ENCODE peak calls at places on chromosomes 3 and 15, in six cellular contexts. One of them, this sample, is unnamed.

GRCh38 chr3:27568393-27568792 is 84.2 kb upstream of the SLC4A7 start:
- DNase-seq in breast epithelium: peak
- DNase-seq in OCI-LY7: no peak
- DNase-seq in CD8-positive, alpha-beta T cell: no peak
- DNase-seq in LNCaP clone FGC: peak
- DNase-seq in astrocyte of the cerebellum: no peak
- DNase-seq in this sample: peak

GRCh38 chr15:89070197-89071124 is 17.8 kb upstream of the ABHD2 start:
- DNase-seq in breast epithelium: no peak
- DNase-seq in OCI-LY7: no peak
- DNase-seq in CD8-positive, alpha-beta T cell: no peak
- DNase-seq in LNCaP clone FGC: no peak
- DNase-seq in astrocyte of the cerebellum: no peak
- DNase-seq in this sample: no peak

GRCh38 chr15:40796041-40796440 is 10.8 kb upstream of the ZFYVE19 start:
- DNase-seq in breast epithelium: no peak
- DNase-seq in OCI-LY7: no peak
- DNase-seq in CD8-positive, alpha-beta T cell: no peak
- DNase-seq in LNCaP clone FGC: peak
- DNase-seq in astrocyte of the cerebellum: no peak
- DNase-seq in this sample: no peak

GRCh38 chr3:109316162-109316730 is at the start of gene DPPA2:
- DNase-seq in breast epithelium: no peak
- DNase-seq in OCI-LY7: no peak
- DNase-seq in CD8-positive, alpha-beta T cell: no peak
- DNase-seq in LNCaP clone FGC: no peak
- DNase-seq in astrocyte of the cerebellum: no peak
- DNase-seq in this sample: no peak

GRCh38 chr3:30193625-30194044 is 412.8 kb upstream of the TGFBR2 start:
- DNase-seq in breast epithelium: no peak
- DNase-seq in OCI-LY7: no peak
- DNase-seq in CD8-positive, alpha-beta T cell: no peak
- DNase-seq in LNCaP clone FGC: no peak
- DNase-seq in astrocyte of the cerebellum: no peak
- DNase-seq in this sample: no peak

GRCh38 chr3:49756036-49756435 is 30.3 kb downstream of the IP6K1 start:
- DNase-seq in breast epithelium: no peak
- DNase-seq in OCI-LY7: no peak
- DNase-seq in CD8-positive, alpha-beta T cell: no peak
- DNase-seq in LNCaP clone FGC: no peak
- DNase-seq in astrocyte of the cerebellum: no peak
- DNase-seq in this sample: no peak

GRCh38 chr3:81864273-81864672 is 102.8 kb upstream of the GBE1 start:
- DNase-seq in breast epithelium: no peak
- DNase-seq in OCI-LY7: no peak
- DNase-seq in CD8-positive, alpha-beta T cell: no peak
- DNase-seq in LNCaP clone FGC: no peak
- DNase-seq in astrocyte of the cerebellum: no peak
- DNase-seq in this sample: no peak

GRCh38 chr3:55370272-55370671 is 116.8 kb downstream of the WNT5A start:
- DNase-seq in breast epithelium: no peak
- DNase-seq in OCI-LY7: no peak
- DNase-seq in CD8-positive, alpha-beta T cell: no peak
- DNase-seq in LNCaP clone FGC: no peak
- DNase-seq in astrocyte of the cerebellum: no peak
- DNase-seq in this sample: no peak

GRCh38 chr15:99158626-99159412 is 53.9 kb downstream of the SYNM start:
- DNase-seq in breast epithelium: no peak
- DNase-seq in OCI-LY7: no peak
- DNase-seq in CD8-positive, alpha-beta T cell: no peak
- DNase-seq in LNCaP clone FGC: no peak
- DNase-seq in astrocyte of the cerebellum: no peak
- DNase-seq in this sample: peak

GRCh38 chr3:182793663-182794454 is 555 bp downstream of the ATP11B start:
- DNase-seq in breast epithelium: no peak
- DNase-seq in OCI-LY7: peak
- DNase-seq in CD8-positive, alpha-beta T cell: peak
- DNase-seq in LNCaP clone FGC: no peak
- DNase-seq in astrocyte of the cerebellum: no peak
- DNase-seq in this sample: peak

GRCh38 chr3:24495334-24495994 is 814 bp upstream of the THRB start:
- DNase-seq in breast epithelium: peak
- DNase-seq in OCI-LY7: no peak
- DNase-seq in CD8-positive, alpha-beta T cell: no peak
- DNase-seq in LNCaP clone FGC: no peak
- DNase-seq in astrocyte of the cerebellum: no peak
- DNase-seq in this sample: no peak

GRCh38 chr3:24493951-24494615 is 567 bp downstream of the THRB start:
- DNase-seq in breast epithelium: peak
- DNase-seq in OCI-LY7: no peak
- DNase-seq in CD8-positive, alpha-beta T cell: no peak
- DNase-seq in LNCaP clone FGC: peak
- DNase-seq in astrocyte of the cerebellum: no peak
- DNase-seq in this sample: peak

GRCh38 chr3:24496529-24497482 is 2.2 kb upstream of the THRB start:
- DNase-seq in breast epithelium: no peak
- DNase-seq in OCI-LY7: no peak
- DNase-seq in CD8-positive, alpha-beta T cell: no peak
- DNase-seq in LNCaP clone FGC: no peak
- DNase-seq in astrocyte of the cerebellum: peak
- DNase-seq in this sample: peak

GRCh38 chr3:24492971-24493551 is 1.6 kb downstream of the THRB start:
- DNase-seq in breast epithelium: no peak
- DNase-seq in OCI-LY7: no peak
- DNase-seq in CD8-positive, alpha-beta T cell: no peak
- DNase-seq in LNCaP clone FGC: no peak
- DNase-seq in astrocyte of the cerebellum: no peak
- DNase-seq in this sample: no peak

GRCh38 chr3:24494616-24495333 is at the start of gene THRB:
- DNase-seq in breast epithelium: peak
- DNase-seq in OCI-LY7: no peak
- DNase-seq in CD8-positive, alpha-beta T cell: no peak
- DNase-seq in LNCaP clone FGC: no peak
- DNase-seq in astrocyte of the cerebellum: no peak
- DNase-seq in this sample: peak
- TF ChIP-seq CTCF in breast epithelium: no peak
- TF ChIP-seq CTCF in OCI-LY7: no peak
- TF ChIP-seq CTCF in CD8-positive, alpha-beta T cell: no peak
- TF ChIP-seq CTCF in LNCaP clone FGC: peak
- TF ChIP-seq CTCF in astrocyte of the cerebellum: peak
- TF ChIP-seq CTCF in this sample: peak

GRCh38 chr3:130392266-130392665 is 46.8 kb downstream of the COL6A5 start:
- DNase-seq in breast epithelium: no peak
- DNase-seq in OCI-LY7: no peak
- DNase-seq in CD8-positive, alpha-beta T cell: no peak
- DNase-seq in LNCaP clone FGC: no peak
- DNase-seq in astrocyte of the cerebellum: no peak
- DNase-seq in this sample: no peak
- H3K4me3 ChIP-seq in breast epithelium: no peak
- H3K4me3 ChIP-seq in OCI-LY7: no peak
- H3K4me3 ChIP-seq in CD8-positive, alpha-beta T cell: no peak
- H3K4me3 ChIP-seq in LNCaP clone FGC: no peak
- H3K4me3 ChIP-seq in astrocyte of the cerebellum: no peak
- H3K4me3 ChIP-seq in this sample: no peak

GRCh38 chr15:80087104-80087503 is 27.6 kb downstream of the ZFAND6 start:
- DNase-seq in breast epithelium: no peak
- DNase-seq in OCI-LY7: no peak
- DNase-seq in CD8-positive, alpha-beta T cell: no peak
- DNase-seq in LNCaP clone FGC: no peak
- DNase-seq in astrocyte of the cerebellum: no peak
- DNase-seq in this sample: no peak
- TF ChIP-seq CTCF in breast epithelium: no peak
- TF ChIP-seq CTCF in OCI-LY7: no peak
- TF ChIP-seq CTCF in CD8-positive, alpha-beta T cell: no peak
- TF ChIP-seq CTCF in LNCaP clone FGC: no peak
- TF ChIP-seq CTCF in astrocyte of the cerebellum: peak
- TF ChIP-seq CTCF in this sample: peak

GRCh38 chr15:65082303-65082958 is 5.9 kb downstream of the KBTBD13 start:
- DNase-seq in breast epithelium: no peak
- DNase-seq in OCI-LY7: no peak
- DNase-seq in CD8-positive, alpha-beta T cell: no peak
- DNase-seq in LNCaP clone FGC: no peak
- DNase-seq in astrocyte of the cerebellum: no peak
- DNase-seq in this sample: no peak
- H3K4me3 ChIP-seq in breast epithelium: no peak
- H3K4me3 ChIP-seq in OCI-LY7: no peak
- H3K4me3 ChIP-seq in CD8-positive, alpha-beta T cell: no peak
- H3K4me3 ChIP-seq in LNCaP clone FGC: no peak
- H3K4me3 ChIP-seq in astrocyte of the cerebellum: no peak
- H3K4me3 ChIP-seq in this sample: no peak

GRCh38 chr3:157700405-157700804 is 197.2 kb upstream of the VEPH1 start:
- DNase-seq in breast epithelium: no peak
- DNase-seq in OCI-LY7: no peak
- DNase-seq in CD8-positive, alpha-beta T cell: no peak
- DNase-seq in LNCaP clone FGC: no peak
- DNase-seq in astrocyte of the cerebellum: no peak
- DNase-seq in this sample: peak
- TF ChIP-seq CTCF in breast epithelium: no peak
- TF ChIP-seq CTCF in OCI-LY7: no peak
- TF ChIP-seq CTCF in CD8-positive, alpha-beta T cell: no peak
- TF ChIP-seq CTCF in LNCaP clone FGC: peak
- TF ChIP-seq CTCF in astrocyte of the cerebellum: no peak
- TF ChIP-seq CTCF in this sample: no peak

GRCh38 chr15:67782592-67782991 is 42.7 kb upstream of the SKOR1 start:
- DNase-seq in breast epithelium: no peak
- DNase-seq in OCI-LY7: peak
- DNase-seq in CD8-positive, alpha-beta T cell: no peak
- DNase-seq in LNCaP clone FGC: no peak
- DNase-seq in astrocyte of the cerebellum: no peak
- DNase-seq in this sample: no peak
- H3K4me3 ChIP-seq in breast epithelium: no peak
- H3K4me3 ChIP-seq in OCI-LY7: peak
- H3K4me3 ChIP-seq in CD8-positive, alpha-beta T cell: no peak
- H3K4me3 ChIP-seq in LNCaP clone FGC: no peak
- H3K4me3 ChIP-seq in astrocyte of the cerebellum: no peak
- H3K4me3 ChIP-seq in this sample: no peak

GRCh38 chr3:158782283-158782682 is 19.6 kb upstream of the MFSD1 start:
- DNase-seq in breast epithelium: no peak
- DNase-seq in OCI-LY7: no peak
- DNase-seq in CD8-positive, alpha-beta T cell: no peak
- DNase-seq in LNCaP clone FGC: no peak
- DNase-seq in astrocyte of the cerebellum: no peak
- DNase-seq in this sample: no peak

GRCh38 chr3:158783051-158783450 is 18.8 kb upstream of the MFSD1 start:
- DNase-seq in breast epithelium: no peak
- DNase-seq in OCI-LY7: no peak
- DNase-seq in CD8-positive, alpha-beta T cell: no peak
- DNase-seq in LNCaP clone FGC: no peak
- DNase-seq in astrocyte of the cerebellum: no peak
- DNase-seq in this sample: no peak

GRCh38 chr3:158777171-158777873 is 24.5 kb upstream of the MFSD1 start:
- DNase-seq in breast epithelium: no peak
- DNase-seq in OCI-LY7: no peak
- DNase-seq in CD8-positive, alpha-beta T cell: no peak
- DNase-seq in LNCaP clone FGC: no peak
- DNase-seq in astrocyte of the cerebellum: no peak
- DNase-seq in this sample: no peak

GRCh38 chr3:158781859-158782258 is 20.0 kb upstream of the MFSD1 start:
- DNase-seq in breast epithelium: no peak
- DNase-seq in OCI-LY7: no peak
- DNase-seq in CD8-positive, alpha-beta T cell: no peak
- DNase-seq in LNCaP clone FGC: no peak
- DNase-seq in astrocyte of the cerebellum: no peak
- DNase-seq in this sample: no peak

GRCh38 chr3:158780795-158781590 is 20.9 kb upstream of the MFSD1 start:
- DNase-seq in breast epithelium: no peak
- DNase-seq in OCI-LY7: no peak
- DNase-seq in CD8-positive, alpha-beta T cell: no peak
- DNase-seq in LNCaP clone FGC: no peak
- DNase-seq in astrocyte of the cerebellum: no peak
- DNase-seq in this sample: no peak
- TF ChIP-seq CTCF in breast epithelium: no peak
- TF ChIP-seq CTCF in OCI-LY7: no peak
- TF ChIP-seq CTCF in CD8-positive, alpha-beta T cell: no peak
- TF ChIP-seq CTCF in LNCaP clone FGC: peak
- TF ChIP-seq CTCF in astrocyte of the cerebellum: peak
- TF ChIP-seq CTCF in this sample: no peak

DNA sequence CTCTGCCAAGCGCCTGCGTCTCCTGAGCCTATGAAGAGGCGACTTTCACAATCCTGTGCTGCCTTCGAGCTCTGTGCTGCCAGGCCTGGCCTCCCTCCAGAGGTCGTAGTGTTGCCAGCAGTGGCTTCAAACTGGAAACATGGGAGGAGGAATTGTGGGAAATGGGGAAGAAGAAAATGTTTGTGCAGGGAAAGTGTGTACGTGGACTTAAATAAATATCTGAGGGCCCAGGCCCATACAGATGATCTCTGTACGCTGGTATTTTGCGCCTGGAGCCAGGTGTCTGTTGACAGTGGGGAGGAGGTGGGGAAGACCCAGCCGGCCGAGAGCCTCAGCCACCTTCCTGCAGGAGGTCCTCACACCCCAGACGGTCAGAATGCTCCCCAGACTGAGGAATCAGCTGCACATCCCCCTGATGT is 44.6 kb downstream of the ZBTB38 start:
- DNase-seq in breast epithelium: peak
- DNase-seq in OCI-LY7: no peak
- DNase-seq in CD8-positive, alpha-beta T cell: no peak
- DNase-seq in LNCaP clone FGC: peak
- DNase-seq in astrocyte of the cerebellum: peak
- DNase-seq in this sample: peak
- H3K4me3 ChIP-seq in breast epithelium: peak
- H3K4me3 ChIP-seq in OCI-LY7: no peak
- H3K4me3 ChIP-seq in CD8-positive, alpha-beta T cell: peak
- H3K4me3 ChIP-seq in LNCaP clone FGC: peak
- H3K4me3 ChIP-seq in astrocyte of the cerebellum: no peak
- H3K4me3 ChIP-seq in this sample: no peak

This sample was measured in fibroblast of mammary gland.